ENCODE peak calls at places on chromosome 19, in five cellular contexts. F is tibial artery, P is adrenal gland, V is PC-3, O is coronary artery. D is an unnamed sample.

GRCh38 chr19:41626877-41627276 is at the start of gene CEACAM4:
- DNase-seq in F (no peak), P (no peak), V (no peak), O (no peak), D (no peak)

GRCh38 chr19:28500982-28501633 is 711.8 kb downstream of the UQCRFS1 start:
- DNase-seq in F (no peak), P (no peak), V (no peak), O (no peak), D (no peak)

GRCh38 chr19:5961969-5962945 is 15.7 kb downstream of the RANBP3 start:
- DNase-seq in F (no peak), P (peak; percentile 78), V (peak; percentile 74), O (no peak), D (peak; percentile 69)

GRCh38 chr19:34323433-34324204 is 41.4 kb upstream of the GPI start:
- DNase-seq in F (no peak), P (no peak), V (no peak), O (no peak), D (no peak)

GRCh38 chr19:2207991-2208860 is 27.9 kb downstream of the PLEKHJ1 start:
- DNase-seq in F (no peak), P (peak; percentile 75), V (no peak), O (no peak), D (peak; percentile 84)

GRCh38 chr19:43769256-43769655 is 11.5 kb downstream of the KCNN4 start:
- DNase-seq in F (no peak), P (no peak), V (no peak), O (no peak), D (no peak)

GRCh38 chr19:1063909-1064660 is 2.9 kb upstream of the ARHGAP45 start:
- DNase-seq in F (no peak), P (no peak), V (peak; percentile 6), O (no peak), D (no peak)

GRCh38 chr19:55348317-55349034 is 6.0 kb downstream of the COX6B2 start:
- DNase-seq in F (no peak), P (no peak), V (no peak), O (no peak), D (no peak)

GRCh38 chr19:33796164-33797100 is at the start of gene KCTD15:
- DNase-seq in F (no peak), P (no peak), V (peak; percentile 16), O (no peak), D (peak; percentile 70)

GRCh38 chr19:47497073-47497766 is 13.2 kb upstream of the KPTN start:
- DNase-seq in F (no peak), P (peak; percentile 76), V (no peak), O (no peak), D (no peak)

GRCh38 chr19:50465986-50466771 is 10.1 kb upstream of the EMC10 start:
- DNase-seq in F (no peak), P (peak; percentile 70), V (peak; percentile 29), O (no peak), D (no peak)

GRCh38 chr19:48819366-48819816 is 8.6 kb upstream of the BCAT2 start:
- DNase-seq in F (peak; percentile 97), P (peak; percentile 97), V (peak; percentile 93), O (peak; percentile 91), D (peak; percentile 80)

GRCh38 chr19:6092329-6093286 is 17.7 kb downstream of the RFX2 start:
- DNase-seq in F (peak; percentile 96), P (peak; percentile 96), V (peak; percentile 90), O (peak; percentile 98), D (peak; percentile 83)

GRCh38 chr19:11766597-11767591 is at the start of gene ZNF441:
- DNase-seq in F (peak; percentile 99), P (peak; percentile 99), V (peak; percentile 98), O (peak; percentile 97), D (peak; percentile 95)

GRCh38 chr19:6801397-6802086 is 29.0 kb downstream of the VAV1 start:
- DNase-seq in F (peak; percentile 82), P (peak; percentile 73), V (peak; percentile 72), O (no peak), D (peak; percentile 15)

GRCh38 chr19:12075538-12076139 is 11.1 kb downstream of the ZNF844 start:
- DNase-seq in F (no peak), P (no peak), V (no peak), O (no peak), D (no peak)

GRCh38 chr19:56189785-56190184 is 7.8 kb downstream of the ZSCAN5B start:
- DNase-seq in F (no peak), P (no peak), V (no peak), O (no peak), D (no peak)

GRCh38 chr19:19599190-19599535 is 19.3 kb downstream of the PBX4 start:
- DNase-seq in F (no peak), P (no peak), V (no peak), O (no peak), D (no peak)

GRCh38 chr19:50496189-50497029 is 14.6 kb downstream of the JOSD2 start:
- DNase-seq in F (peak; percentile 62), P (no peak), V (no peak), O (no peak), D (no peak)

GRCh38 chr19:9306443-9306842 is 3.2 kb downstream of the ZNF699 start:
- DNase-seq in F (no peak), P (no peak), V (peak; percentile 94), O (no peak), D (peak; percentile 90)

GRCh38 chr19:45283443-45284033 is 32.5 kb downstream of the MARK4 start:
- DNase-seq in F (no peak), P (no peak), V (no peak), O (no peak), D (no peak)

GRCh38 chr19:48671456-48671995 is 1.3 kb downstream of the NTN5 start:
- DNase-seq in F (no peak), P (no peak), V (no peak), O (no peak), D (no peak)

GRCh38 chr19:16931306-16931705 is 42.5 kb downstream of the F2RL3 start:
- DNase-seq in F (no peak), P (no peak), V (no peak), O (no peak), D (no peak)

GRCh38 chr19:47280183-47280797 is 5.6 kb downstream of the INAFM1 start:
- DNase-seq in F (no peak), P (no peak), V (peak; percentile 44), O (no peak), D (peak; percentile 41)

DNA sequence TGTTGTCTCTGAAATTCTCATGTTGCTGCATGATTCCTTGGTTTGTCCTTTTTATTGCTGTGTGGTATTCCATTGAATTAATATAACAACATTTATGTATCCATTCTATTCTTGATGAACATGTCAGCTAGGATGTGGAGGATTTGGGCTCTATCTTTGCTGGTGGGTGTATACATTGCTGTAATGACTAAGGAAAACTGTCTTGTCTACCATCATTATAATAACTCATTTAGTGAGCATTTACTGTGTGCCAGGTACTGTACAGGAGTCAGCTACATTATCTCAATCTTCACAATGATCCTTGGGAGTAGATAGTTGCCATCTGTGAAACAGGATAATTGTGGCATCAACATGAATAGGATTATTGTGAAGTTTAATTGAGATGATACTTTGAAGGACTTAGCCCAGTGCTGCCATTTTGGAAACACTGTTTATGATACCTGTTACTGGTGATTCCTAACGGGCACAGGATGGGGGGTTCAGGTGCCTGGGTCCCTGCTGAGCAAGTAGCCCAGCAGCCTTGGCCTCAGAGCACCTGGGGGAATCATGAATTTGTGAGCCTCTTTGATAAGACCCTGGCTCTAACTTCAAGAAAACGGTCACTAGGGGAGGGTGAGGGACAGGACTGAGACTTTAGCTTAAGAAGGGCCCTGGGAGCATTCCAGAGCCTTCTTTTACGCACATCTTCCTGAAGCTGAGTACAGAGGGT is 1.8 kb upstream of the CCNE1 start:
- DNase-seq in F (no peak), P (no peak), V (no peak), O (no peak), D (no peak)
- H3K4me3 ChIP-seq in F (no peak overlapping the region), P (no peak overlapping the region), V (no peak overlapping the region), O (no peak overlapping the region), D (no peak overlapping the region)

GRCh38 chr19:13783565-13784500 is 9.6 kb downstream of the C19orf53 start:
- DNase-seq in F (no peak), P (no peak), V (no peak), O (no peak), D (no peak)

GRCh38 chr19:13782537-13782936 is 8.3 kb downstream of the C19orf53 start:
- DNase-seq in F (no peak), P (no peak), V (no peak), O (no peak), D (no peak)

GRCh38 chr19:13781547-13781946 is 7.3 kb downstream of the C19orf53 start:
- DNase-seq in F (peak; percentile 95), P (peak; percentile 91), V (peak; percentile 67), O (peak; percentile 94), D (peak; percentile 92)

GRCh38 chr19:13788991-13789390 is 6.3 kb upstream of the ZSWIM4 start:
- DNase-seq in F (peak; percentile 77), P (no peak), V (no peak), O (no peak), D (peak; percentile 77)

DNA sequence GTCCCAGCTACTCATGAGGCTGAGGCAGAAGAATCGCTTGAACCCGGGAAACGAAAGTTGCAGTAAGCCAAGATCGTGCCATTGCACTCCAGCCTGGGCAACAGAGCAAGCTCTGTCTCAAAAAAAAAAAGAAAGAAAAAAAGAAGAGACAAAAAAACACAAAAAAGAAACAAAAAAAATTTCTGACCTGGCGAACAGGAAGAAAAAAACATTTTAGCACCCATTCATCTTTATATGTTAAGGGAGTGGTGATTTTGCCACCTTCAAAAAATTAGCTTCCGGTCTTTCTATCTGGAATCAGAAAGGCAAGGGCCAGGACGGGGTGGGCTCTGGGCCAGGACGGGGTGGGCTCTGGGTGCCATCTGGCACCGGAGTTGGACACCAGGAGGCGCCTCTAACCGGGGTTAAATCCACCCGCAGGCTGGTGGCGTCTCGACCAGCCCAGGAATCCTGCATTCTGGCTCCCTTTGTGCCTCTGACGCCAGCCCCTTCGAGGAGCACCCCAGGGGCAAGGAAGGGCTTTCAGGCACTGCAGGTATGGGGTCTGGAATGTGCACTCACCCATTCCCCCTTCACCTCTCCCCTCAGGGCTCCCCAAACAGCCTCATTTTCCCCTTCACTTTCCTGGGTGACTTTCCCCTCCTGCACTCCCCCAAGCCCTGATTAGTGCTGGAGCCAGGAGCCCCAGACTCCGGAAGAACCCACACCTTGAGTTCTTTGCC is 10.4 kb upstream of the ZSWIM4 start:
- DNase-seq in F (peak; percentile 91), P (peak; percentile 89), V (peak; percentile 86), O (peak; percentile 86), D (peak; percentile 72)
- TF ChIP-seq CTCF in F (peak; percentile 69), P (peak; percentile 55), V (peak; percentile 90), O (peak; percentile 78), D (peak; percentile 78)

DNA sequence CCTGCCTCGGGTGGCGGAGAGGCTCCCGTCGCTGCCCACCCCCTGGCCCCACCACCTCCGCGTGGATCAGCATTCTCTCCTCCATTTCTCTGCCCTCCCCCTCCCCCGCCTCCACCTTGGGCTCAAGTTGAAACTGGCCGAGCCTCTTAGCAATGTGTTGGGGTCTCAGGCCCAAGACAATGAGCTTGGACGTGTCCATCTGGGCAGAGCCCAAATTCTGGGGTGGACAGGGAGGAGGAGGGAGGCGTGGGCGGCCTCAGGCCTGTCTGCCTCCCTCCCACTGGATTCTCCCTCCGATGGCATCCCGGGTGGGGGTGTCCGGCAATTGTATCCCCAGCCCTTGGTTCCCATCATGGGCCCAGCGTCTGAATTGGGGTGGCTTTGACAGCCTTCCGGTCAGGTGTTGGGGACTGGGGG is 1.2 kb downstream of the CELF5 start:
- DNase-seq in F (no peak), P (no peak), V (no peak), O (no peak), D (no peak)
- H3K4me3 ChIP-seq in F (no peak overlapping the region), P (no peak overlapping the region), V (no peak overlapping the region), O (no peak overlapping the region), D (no peak overlapping the region)

DNA sequence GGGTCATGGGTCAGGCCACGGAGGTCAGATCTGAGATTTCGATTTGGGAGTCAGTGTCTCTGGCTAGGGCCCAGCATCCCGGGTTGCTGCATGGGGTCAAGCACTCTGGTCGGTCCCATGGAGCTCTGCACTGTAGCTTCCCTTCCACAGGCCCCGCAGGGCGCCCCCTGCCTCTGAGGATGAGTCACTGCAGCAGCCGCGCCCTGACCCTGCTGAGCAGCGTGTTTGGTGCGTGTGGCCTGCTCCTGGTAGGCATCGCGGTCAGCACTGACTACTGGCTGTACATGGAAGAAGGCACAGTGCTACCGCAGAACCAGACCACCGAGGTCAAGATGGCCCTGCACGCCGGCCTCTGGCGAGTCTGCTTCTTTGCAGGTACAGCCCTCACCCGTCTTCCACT is 3.6 kb downstream of the CACNG7 start:
- DNase-seq in F (no peak), P (no peak), V (no peak), O (no peak), D (no peak)
- TF ChIP-seq CTCF in F (no peak), P (no peak), V (peak; percentile 52), O (no peak), D (peak; percentile 32)